ENCODE peak calls at places on chromosomes 13 and 19, in five cellular contexts. S is bronchial epithelial cell, H is fibroblast of the conjunctiva, X is M059J, K is HT1080. C is an unnamed sample.

GRCh38 chr13:109162248-109163051 is 533.0 kb downstream of the MYO16 start:
- DNase-seq in S (peak), H (no peak), X (no peak), K (peak), C (no peak)

GRCh38 chr19:48501961-48502719 is 9.5 kb downstream of the LMTK3 start:
- DNase-seq in S (peak), H (no peak), X (peak), K (no peak), C (no peak)

GRCh38 chr13:90105881-90106496 is 1241.5 kb upstream of the MIR17HG start:
- DNase-seq in S (peak), H (no peak), X (peak), K (peak), C (no peak)

GRCh38 chr13:70173236-70173959 is 65.1 kb upstream of the KLHL1 start:
- DNase-seq in S (no peak), H (no peak), X (no peak), K (no peak), C (no peak)

GRCh38 chr19:7787141-7787540 is 24.1 kb downstream of the CLEC4M start:
- DNase-seq in S (no peak), H (no peak), X (no peak), K (no peak), C (no peak)

GRCh38 chr19:791605-792360 is 5.5 kb upstream of the PTBP1 start:
- DNase-seq in S (no peak), H (no peak), X (no peak), K (no peak), C (no peak)

GRCh38 chr19:19417618-19418270 is 12.3 kb downstream of the GATAD2A start:
- DNase-seq in S (no peak), H (no peak), X (no peak), K (no peak), C (no peak)

GRCh38 chr13:46639033-46639981 is 86.3 kb downstream of the LRCH1 start:
- DNase-seq in S (no peak), H (no peak), X (no peak), K (no peak), C (no peak)

GRCh38 chr13:75993246-75993645 is 357.1 kb downstream of the LMO7 start:
- DNase-seq in S (no peak), H (no peak), X (no peak), K (no peak), C (no peak)

GRCh38 chr19:5927439-5927821 is 13.4 kb downstream of the CAPS start:
- DNase-seq in S (no peak), H (no peak), X (no peak), K (no peak), C (no peak)

GRCh38 chr19:32537626-32538025 is 43.4 kb upstream of the PDCD5 start:
- DNase-seq in S (no peak), H (no peak), X (peak), K (no peak), C (no peak)

GRCh38 chr13:47474845-47475244 is 526.2 kb downstream of the SUCLA2 start:
- DNase-seq in S (no peak), H (no peak), X (no peak), K (no peak), C (no peak)

GRCh38 chr19:17471410-17472125 is 1.2 kb downstream of the SLC27A1 start:
- DNase-seq in S (no peak), H (no peak), X (no peak), K (no peak), C (no peak)

GRCh38 chr19:48123907-48124675 is 13.5 kb upstream of the PLA2G4C start:
- DNase-seq in S (peak), H (no peak), X (peak), K (peak), C (no peak)

GRCh38 chr13:61901946-61902541 is 486.4 kb upstream of the PCDH20 start:
- DNase-seq in S (no peak), H (no peak), X (no peak), K (no peak), C (no peak)

C was measured in brain pericyte.